ENCODE peak calls at places on chromosomes 1 and 21, in seven cellular contexts. One of them, this sample, is unnamed.

GRCh38 chr1:174160109-174160473 is 771 bp downstream of the RABGAP1L start:
- DNase-seq in Calu3: peak; percentile 48
- DNase-seq in left cardiac atrium: peak; percentile 49
- DNase-seq in DMS79: no peak
- DNase-seq in NCI-H2029: no peak
- DNase-seq in mesenchymal stem cell: peak; percentile 59
- DNase-seq in GM12891: peak; percentile 15
- DNase-seq in this sample: peak; percentile 32

GRCh38 chr1:91583326-91583755 is 82.7 kb downstream of the CDC7 start:
- DNase-seq in NCI-H2029: peak; percentile 17
- DNase-seq in DMS79: no peak
- DNase-seq in left cardiac atrium: no peak
- DNase-seq in GM12891: no peak
- DNase-seq in mesenchymal stem cell: peak; percentile 60
- DNase-seq in Calu3: no peak
- DNase-seq in this sample: no peak

GRCh38 chr1:73701816-73702215 is 496.2 kb downstream of the LRRIQ3 start:
- DNase-seq in mesenchymal stem cell: no peak
- DNase-seq in NCI-H2029: no peak
- DNase-seq in DMS79: no peak
- DNase-seq in GM12891: no peak
- DNase-seq in left cardiac atrium: no peak
- DNase-seq in Calu3: no peak
- DNase-seq in this sample: no peak

GRCh38 chr1:225891229-225891972 is 2.5 kb upstream of the LEFTY1 start:
- DNase-seq in GM12891: no peak
- DNase-seq in left cardiac atrium: no peak
- DNase-seq in DMS79: no peak
- DNase-seq in mesenchymal stem cell: no peak
- DNase-seq in NCI-H2029: no peak
- DNase-seq in Calu3: peak; percentile 74
- DNase-seq in this sample: no peak

GRCh38 chr1:88736633-88737248 is 52.7 kb downstream of the PKN2 start:
- DNase-seq in DMS79: no peak
- DNase-seq in mesenchymal stem cell: peak; percentile 64
- DNase-seq in GM12891: no peak
- DNase-seq in Calu3: peak; percentile 66
- DNase-seq in NCI-H2029: peak; percentile 19
- DNase-seq in left cardiac atrium: no peak
- DNase-seq in this sample: peak; percentile 22

GRCh38 chr1:109389638-109390341 is 7.9 kb downstream of the SORT1 start:
- DNase-seq in DMS79: no peak
- DNase-seq in GM12891: no peak
- DNase-seq in left cardiac atrium: no peak
- DNase-seq in NCI-H2029: no peak
- DNase-seq in mesenchymal stem cell: no peak
- DNase-seq in Calu3: no peak
- DNase-seq in this sample: no peak

GRCh38 chr1:19878637-19878985 is 3.6 kb upstream of the OTUD3 start:
- DNase-seq in GM12891: no peak
- DNase-seq in DMS79: no peak
- DNase-seq in left cardiac atrium: no peak
- DNase-seq in mesenchymal stem cell: no peak
- DNase-seq in Calu3: no peak
- DNase-seq in NCI-H2029: no peak
- DNase-seq in this sample: no peak

GRCh38 chr1:207908112-207908734 is 2.7 kb downstream of the CD34 start:
- DNase-seq in DMS79: no peak
- DNase-seq in NCI-H2029: no peak
- DNase-seq in mesenchymal stem cell: no peak
- DNase-seq in Calu3: peak; percentile 22
- DNase-seq in GM12891: no peak
- DNase-seq in left cardiac atrium: peak; percentile 79
- DNase-seq in this sample: no peak

GRCh38 chr1:191590578-191590977 is 567.7 kb upstream of the RGS18 start:
- DNase-seq in GM12891: no peak
- DNase-seq in NCI-H2029: no peak
- DNase-seq in left cardiac atrium: no peak
- DNase-seq in Calu3: no peak
- DNase-seq in DMS79: no peak
- DNase-seq in mesenchymal stem cell: no peak
- DNase-seq in this sample: no peak

GRCh38 chr1:164602480-164603093 is 43.6 kb downstream of the PBX1 start:
- DNase-seq in DMS79: peak; percentile 91
- DNase-seq in GM12891: no peak
- DNase-seq in left cardiac atrium: peak; percentile 60
- DNase-seq in NCI-H2029: peak; percentile 37
- DNase-seq in Calu3: peak; percentile 41
- DNase-seq in mesenchymal stem cell: peak; percentile 60
- DNase-seq in this sample: peak; percentile 57

GRCh38 chr1:44484155-44484688 is 79.2 kb downstream of the RNF220 start:
- DNase-seq in mesenchymal stem cell: peak; percentile 10
- DNase-seq in left cardiac atrium: no peak
- DNase-seq in Calu3: no peak
- DNase-seq in DMS79: no peak
- DNase-seq in NCI-H2029: no peak
- DNase-seq in GM12891: no peak
- DNase-seq in this sample: no peak

GRCh38 chr21:37139902-37140301 is 66.8 kb downstream of the TTC3 start:
- DNase-seq in DMS79: peak; percentile 77
- DNase-seq in mesenchymal stem cell: peak; percentile 80
- DNase-seq in left cardiac atrium: no peak
- DNase-seq in NCI-H2029: no peak
- DNase-seq in Calu3: no peak
- DNase-seq in GM12891: no peak
- DNase-seq in this sample: no peak

GRCh38 chr1:25780318-25781129 is 19.5 kb upstream of the SELENON start:
- DNase-seq in DMS79: peak; percentile 29
- DNase-seq in GM12891: no peak
- DNase-seq in mesenchymal stem cell: no peak
- DNase-seq in Calu3: no peak
- DNase-seq in NCI-H2029: peak; percentile 38
- DNase-seq in left cardiac atrium: no peak
- DNase-seq in this sample: no peak

GRCh38 chr1:161287482-161288054 is 22.2 kb downstream of the MPZ start:
- DNase-seq in mesenchymal stem cell: no peak
- DNase-seq in Calu3: no peak
- DNase-seq in DMS79: no peak
- DNase-seq in GM12891: no peak
- DNase-seq in left cardiac atrium: no peak
- DNase-seq in NCI-H2029: no peak
- DNase-seq in this sample: no peak

GRCh38 chr1:8540971-8541370 is 223.1 kb downstream of the SLC45A1 start:
- DNase-seq in mesenchymal stem cell: peak; percentile 62
- DNase-seq in NCI-H2029: no peak
- DNase-seq in left cardiac atrium: no peak
- DNase-seq in Calu3: no peak
- DNase-seq in DMS79: no peak
- DNase-seq in GM12891: no peak
- DNase-seq in this sample: no peak

GRCh38 chr1:19869929-19870328 is 12.3 kb upstream of the OTUD3 start:
- DNase-seq in NCI-H2029: no peak
- DNase-seq in mesenchymal stem cell: peak; percentile 59
- DNase-seq in GM12891: no peak
- DNase-seq in DMS79: no peak
- DNase-seq in Calu3: no peak
- DNase-seq in left cardiac atrium: no peak
- DNase-seq in this sample: no peak

GRCh38 chr1:176931526-176931925 is 233.0 kb downstream of the ASTN1 start:
- DNase-seq in left cardiac atrium: no peak
- DNase-seq in DMS79: no peak
- DNase-seq in NCI-H2029: no peak
- DNase-seq in mesenchymal stem cell: no peak
- DNase-seq in Calu3: no peak
- DNase-seq in GM12891: no peak
- DNase-seq in this sample: no peak

This sample was measured in MM.1S.